ENCODE peak calls at places on chromosomes 12 and 14, in four cellular contexts. Z is NCI-H2029, U is brain microvascular endothelial cell, Y is WERI-Rb-1. E is an unnamed sample.

GRCh38 chr12:1837541-1838206 is 17.3 kb downstream of the LRTM2 start:
- DNase-seq in Z (no peak), Y (no peak), U (peak; percentile 38), E (no peak)

GRCh38 chr12:49702009-49702408 is 5.2 kb downstream of the FMNL3 start:
- DNase-seq in U (no peak), Z (no peak), Y (no peak), E (no peak)

GRCh38 chr14:88748288-88748687 is 44.5 kb downstream of the EML5 start:
- DNase-seq in U (no peak), Z (no peak), Y (no peak), E (no peak)

GRCh38 chr14:25001096-25001982 is 48.6 kb downstream of the STXBP6 start:
- DNase-seq in Z (no peak), Y (no peak), U (no peak), E (no peak)

GRCh38 chr14:65153101-65153500 is 50.8 kb upstream of the MAX start:
- DNase-seq in U (no peak), Z (no peak), Y (peak; percentile 78), E (no peak)

GRCh38 chr14:105930572-105930971 is 404.2 kb downstream of the TMEM121 start:
- DNase-seq in U (no peak), Y (no peak), Z (no peak), E (no peak)

GRCh38 chr12:119158004-119158776 is 20.5 kb upstream of the HSPB8 start:
- DNase-seq in Y (no peak), U (no peak), Z (no peak), E (no peak)

GRCh38 chr14:83478741-83479140 is 1945.1 kb upstream of the SEL1L start:
- DNase-seq in Y (no peak), U (peak; percentile 76), Z (no peak), E (no peak)

GRCh38 chr12:76879710-76880025 is 849 bp upstream of the CSRP2 start:
- DNase-seq in U (peak; percentile 45), Y (no peak), Z (no peak), E (no peak)

GRCh38 chr12:6915023-6915788 is 826 bp downstream of the ENO2 start:
- DNase-seq in Z (peak; percentile 26), Y (peak; percentile 96), U (no peak), E (peak; percentile 47)

GRCh38 chr14:90293766-90294471 is 37.6 kb downstream of the PSMC1 start:
- DNase-seq in U (no peak), Y (no peak), Z (no peak), E (no peak)

GRCh38 chr14:59695198-59695597 is 118.6 kb upstream of the CCDC175 start:
- DNase-seq in Z (no peak), U (no peak), Y (no peak), E (no peak)

GRCh38 chr12:18446245-18446644 is 184.9 kb downstream of the PIK3C2G start:
- DNase-seq in Z (no peak), U (no peak), Y (no peak), E (no peak)